ENCODE peak calls at places on chromosomes 4 and X, in six cellular contexts. One of them, this sample, is unnamed.

GRCh38 chr4:104693601-104694201 is 199.0 kb upstream of the CXXC4 start:
- DNase-seq in pancreas: no peak
- DNase-seq in PC-9: no peak
- DNase-seq in sigmoid colon: no peak
- DNase-seq in activated B cell treated with CpG ODN at 0.5 μM for 24 hours: no peak
- DNase-seq in type B pancreatic cell: no peak
- DNase-seq in this sample: no peak

GRCh38 chr4:26069218-26069617 is 155.2 kb downstream of the SMIM20 start:
- DNase-seq in sigmoid colon: no peak
- DNase-seq in type B pancreatic cell: no peak
- DNase-seq in activated B cell treated with CpG ODN at 0.5 μM for 24 hours: no peak
- DNase-seq in PC-9: no peak
- DNase-seq in pancreas: no peak
- DNase-seq in this sample: no peak

GRCh38 chr4:103091601-103092223 is 7.9 kb downstream of the BDH2 start:
- DNase-seq in sigmoid colon: no peak
- DNase-seq in type B pancreatic cell: no peak
- DNase-seq in pancreas: no peak
- DNase-seq in activated B cell treated with CpG ODN at 0.5 μM for 24 hours: no peak
- DNase-seq in PC-9: peak
- DNase-seq in this sample: no peak

GRCh38 chrX:1385251-1385794 is 6.6 kb downstream of the SLC25A6 start:
- DNase-seq in type B pancreatic cell: no peak
- DNase-seq in activated B cell treated with CpG ODN at 0.5 μM for 24 hours: no peak
- DNase-seq in sigmoid colon: peak
- DNase-seq in PC-9: no peak
- DNase-seq in pancreas: no peak
- DNase-seq in this sample: peak

GRCh38 chr4:19651481-19651880 is 600.2 kb upstream of the SLIT2 start:
- DNase-seq in pancreas: no peak
- DNase-seq in sigmoid colon: no peak
- DNase-seq in activated B cell treated with CpG ODN at 0.5 μM for 24 hours: no peak
- DNase-seq in PC-9: no peak
- DNase-seq in type B pancreatic cell: no peak
- DNase-seq in this sample: no peak

GRCh38 chrX:118698516-118699247 is 28.7 kb upstream of the IL13RA1 start:
- DNase-seq in PC-9: no peak
- DNase-seq in type B pancreatic cell: no peak
- DNase-seq in activated B cell treated with CpG ODN at 0.5 μM for 24 hours: no peak
- DNase-seq in sigmoid colon: no peak
- DNase-seq in pancreas: no peak
- DNase-seq in this sample: no peak

GRCh38 chr4:59091376-59092142 is 1981.4 kb upstream of the IGFBP7 start:
- DNase-seq in pancreas: no peak
- DNase-seq in activated B cell treated with CpG ODN at 0.5 μM for 24 hours: no peak
- DNase-seq in sigmoid colon: peak
- DNase-seq in type B pancreatic cell: no peak
- DNase-seq in PC-9: peak
- DNase-seq in this sample: no peak

GRCh38 chr4:74283614-74284013 is 24.7 kb upstream of the EPGN start:
- DNase-seq in PC-9: peak
- DNase-seq in pancreas: no peak
- DNase-seq in type B pancreatic cell: no peak
- DNase-seq in activated B cell treated with CpG ODN at 0.5 μM for 24 hours: no peak
- DNase-seq in sigmoid colon: no peak
- DNase-seq in this sample: no peak

GRCh38 chr4:153512952-153513500 is 46.9 kb downstream of the TMEM131L start:
- DNase-seq in activated B cell treated with CpG ODN at 0.5 μM for 24 hours: no peak
- DNase-seq in pancreas: no peak
- DNase-seq in type B pancreatic cell: no peak
- DNase-seq in sigmoid colon: no peak
- DNase-seq in PC-9: no peak
- DNase-seq in this sample: no peak

GRCh38 chr4:139436122-139436521 is 17.8 kb upstream of the RAB33B start:
- DNase-seq in type B pancreatic cell: no peak
- DNase-seq in pancreas: no peak
- DNase-seq in PC-9: no peak
- DNase-seq in activated B cell treated with CpG ODN at 0.5 μM for 24 hours: no peak
- DNase-seq in sigmoid colon: no peak
- DNase-seq in this sample: no peak

GRCh38 chr4:124253080-124253479 is 459.5 kb downstream of the ANKRD50 start:
- DNase-seq in sigmoid colon: no peak
- DNase-seq in pancreas: no peak
- DNase-seq in PC-9: no peak
- DNase-seq in activated B cell treated with CpG ODN at 0.5 μM for 24 hours: no peak
- DNase-seq in type B pancreatic cell: no peak
- DNase-seq in this sample: no peak

GRCh38 chr4:173074501-173074946 is 94.1 kb upstream of the GALNT7 start:
- DNase-seq in activated B cell treated with CpG ODN at 0.5 μM for 24 hours: no peak
- DNase-seq in pancreas: peak
- DNase-seq in type B pancreatic cell: no peak
- DNase-seq in sigmoid colon: no peak
- DNase-seq in PC-9: peak
- DNase-seq in this sample: no peak

GRCh38 chr4:145881991-145882390 is 56.6 kb downstream of the ZNF827 start:
- DNase-seq in PC-9: peak
- DNase-seq in type B pancreatic cell: no peak
- DNase-seq in sigmoid colon: no peak
- DNase-seq in pancreas: peak
- DNase-seq in activated B cell treated with CpG ODN at 0.5 μM for 24 hours: no peak
- DNase-seq in this sample: no peak

GRCh38 chr4:33200377-33200776 is 2480.2 kb downstream of the PCDH7 start:
- DNase-seq in sigmoid colon: no peak
- DNase-seq in activated B cell treated with CpG ODN at 0.5 μM for 24 hours: no peak
- DNase-seq in PC-9: no peak
- DNase-seq in type B pancreatic cell: no peak
- DNase-seq in pancreas: no peak
- DNase-seq in this sample: no peak

GRCh38 chr4:68465058-68465457 is 17.8 kb downstream of the TMPRSS11E start:
- DNase-seq in sigmoid colon: no peak
- DNase-seq in pancreas: no peak
- DNase-seq in type B pancreatic cell: no peak
- DNase-seq in activated B cell treated with CpG ODN at 0.5 μM for 24 hours: no peak
- DNase-seq in PC-9: no peak
- DNase-seq in this sample: no peak

GRCh38 chr4:2281575-2282343 is 19.9 kb upstream of the MXD4 start:
- DNase-seq in type B pancreatic cell: no peak
- DNase-seq in pancreas: no peak
- DNase-seq in PC-9: no peak
- DNase-seq in sigmoid colon: no peak
- DNase-seq in activated B cell treated with CpG ODN at 0.5 μM for 24 hours: peak
- DNase-seq in this sample: no peak

GRCh38 chrX:37993857-37994619 is 12.3 kb upstream of the SYTL5 start:
- DNase-seq in sigmoid colon: no peak
- DNase-seq in activated B cell treated with CpG ODN at 0.5 μM for 24 hours: no peak
- DNase-seq in PC-9: no peak
- DNase-seq in pancreas: peak
- DNase-seq in type B pancreatic cell: no peak
- DNase-seq in this sample: no peak

GRCh38 chr4:3226467-3226866 is 22.5 kb upstream of the MSANTD1 start:
- DNase-seq in pancreas: no peak
- DNase-seq in sigmoid colon: no peak
- DNase-seq in activated B cell treated with CpG ODN at 0.5 μM for 24 hours: no peak
- DNase-seq in PC-9: no peak
- DNase-seq in type B pancreatic cell: no peak
- DNase-seq in this sample: no peak

GRCh38 chr4:71614626-71615025 is 169.3 kb downstream of the GC start:
- DNase-seq in PC-9: peak
- DNase-seq in type B pancreatic cell: no peak
- DNase-seq in activated B cell treated with CpG ODN at 0.5 μM for 24 hours: no peak
- DNase-seq in sigmoid colon: no peak
- DNase-seq in pancreas: no peak
- DNase-seq in this sample: no peak

GRCh38 chr4:181008164-181008563 is 1235.0 kb upstream of the TENM3 start:
- DNase-seq in pancreas: no peak
- DNase-seq in PC-9: no peak
- DNase-seq in activated B cell treated with CpG ODN at 0.5 μM for 24 hours: no peak
- DNase-seq in sigmoid colon: no peak
- DNase-seq in type B pancreatic cell: no peak
- DNase-seq in this sample: no peak

GRCh38 chrX:23380581-23380980 is 45.9 kb downstream of the PTCHD1 start:
- DNase-seq in type B pancreatic cell: no peak
- DNase-seq in PC-9: no peak
- DNase-seq in sigmoid colon: no peak
- DNase-seq in activated B cell treated with CpG ODN at 0.5 μM for 24 hours: no peak
- DNase-seq in pancreas: no peak
- DNase-seq in this sample: no peak

GRCh38 chrX:46626566-46626965 is 53.0 kb downstream of the CHST7 start:
- DNase-seq in activated B cell treated with CpG ODN at 0.5 μM for 24 hours: peak
- DNase-seq in sigmoid colon: no peak
- DNase-seq in pancreas: peak
- DNase-seq in type B pancreatic cell: no peak
- DNase-seq in PC-9: no peak
- DNase-seq in this sample: no peak

GRCh38 chrX:14027511-14028019 is 2.1 kb downstream of the GEMIN8 start:
- DNase-seq in sigmoid colon: no peak
- DNase-seq in pancreas: no peak
- DNase-seq in activated B cell treated with CpG ODN at 0.5 μM for 24 hours: no peak
- DNase-seq in PC-9: no peak
- DNase-seq in type B pancreatic cell: no peak
- DNase-seq in this sample: no peak

GRCh38 chrX:13373027-13373806 is 53.4 kb upstream of the ATXN3L start:
- DNase-seq in PC-9: no peak
- DNase-seq in type B pancreatic cell: no peak
- DNase-seq in activated B cell treated with CpG ODN at 0.5 μM for 24 hours: no peak
- DNase-seq in sigmoid colon: no peak
- DNase-seq in pancreas: no peak
- DNase-seq in this sample: no peak

GRCh38 chrX:153765138-153766079 is 1.4 kb downstream of the PLXNB3 start:
- DNase-seq in sigmoid colon: peak
- DNase-seq in PC-9: peak
- DNase-seq in activated B cell treated with CpG ODN at 0.5 μM for 24 hours: no peak
- DNase-seq in type B pancreatic cell: no peak
- DNase-seq in pancreas: peak
- DNase-seq in this sample: no peak

GRCh38 chr4:164695650-164696049 is 58.3 kb upstream of the SMIM31 start:
- DNase-seq in type B pancreatic cell: no peak
- DNase-seq in sigmoid colon: no peak
- DNase-seq in PC-9: no peak
- DNase-seq in activated B cell treated with CpG ODN at 0.5 μM for 24 hours: no peak
- DNase-seq in pancreas: no peak
- DNase-seq in this sample: no peak

GRCh38 chr4:164701665-164702064 is 52.3 kb upstream of the SMIM31 start:
- DNase-seq in PC-9: no peak
- DNase-seq in pancreas: no peak
- DNase-seq in activated B cell treated with CpG ODN at 0.5 μM for 24 hours: no peak
- DNase-seq in sigmoid colon: no peak
- DNase-seq in type B pancreatic cell: no peak
- DNase-seq in this sample: no peak

GRCh38 chr4:164700471-164700870 is 53.5 kb upstream of the SMIM31 start:
- DNase-seq in pancreas: no peak
- DNase-seq in PC-9: no peak
- DNase-seq in activated B cell treated with CpG ODN at 0.5 μM for 24 hours: no peak
- DNase-seq in type B pancreatic cell: no peak
- DNase-seq in sigmoid colon: no peak
- DNase-seq in this sample: no peak
- TF ChIP-seq CTCF in pancreas: no peak
- TF ChIP-seq CTCF in PC-9: peak
- TF ChIP-seq CTCF in activated B cell treated with CpG ODN at 0.5 μM for 24 hours: no peak
- TF ChIP-seq CTCF in type B pancreatic cell: peak
- TF ChIP-seq CTCF in sigmoid colon: no peak
- TF ChIP-seq CTCF in this sample: peak

DNA sequence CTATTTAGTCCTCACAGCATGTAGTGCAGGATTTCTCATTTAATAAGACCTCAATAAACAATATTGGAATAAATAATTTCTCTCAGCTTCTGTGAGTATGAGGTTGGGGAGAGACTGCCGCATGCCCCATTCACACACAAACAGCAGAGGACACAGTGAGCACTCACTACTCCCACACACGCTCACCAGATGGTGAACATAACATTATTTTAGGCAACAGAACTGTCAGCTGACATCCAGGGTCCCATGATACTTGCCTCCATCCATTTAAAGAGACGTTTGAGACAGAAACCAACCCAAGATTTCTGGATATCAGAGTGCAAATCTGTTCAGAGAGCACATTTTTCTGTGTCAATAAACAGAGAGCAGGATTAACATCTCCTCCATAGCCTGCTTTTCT is 16.9 kb downstream of the GPRIN3 start:
- DNase-seq in PC-9: no peak
- DNase-seq in type B pancreatic cell: no peak
- DNase-seq in activated B cell treated with CpG ODN at 0.5 μM for 24 hours: no peak
- DNase-seq in pancreas: no peak
- DNase-seq in sigmoid colon: no peak
- DNase-seq in this sample: no peak
- TF ChIP-seq CTCF in PC-9: no peak
- TF ChIP-seq CTCF in type B pancreatic cell: no peak
- TF ChIP-seq CTCF in activated B cell treated with CpG ODN at 0.5 μM for 24 hours: no peak
- TF ChIP-seq CTCF in pancreas: no peak
- TF ChIP-seq CTCF in sigmoid colon: no peak
- TF ChIP-seq CTCF in this sample: no peak

DNA sequence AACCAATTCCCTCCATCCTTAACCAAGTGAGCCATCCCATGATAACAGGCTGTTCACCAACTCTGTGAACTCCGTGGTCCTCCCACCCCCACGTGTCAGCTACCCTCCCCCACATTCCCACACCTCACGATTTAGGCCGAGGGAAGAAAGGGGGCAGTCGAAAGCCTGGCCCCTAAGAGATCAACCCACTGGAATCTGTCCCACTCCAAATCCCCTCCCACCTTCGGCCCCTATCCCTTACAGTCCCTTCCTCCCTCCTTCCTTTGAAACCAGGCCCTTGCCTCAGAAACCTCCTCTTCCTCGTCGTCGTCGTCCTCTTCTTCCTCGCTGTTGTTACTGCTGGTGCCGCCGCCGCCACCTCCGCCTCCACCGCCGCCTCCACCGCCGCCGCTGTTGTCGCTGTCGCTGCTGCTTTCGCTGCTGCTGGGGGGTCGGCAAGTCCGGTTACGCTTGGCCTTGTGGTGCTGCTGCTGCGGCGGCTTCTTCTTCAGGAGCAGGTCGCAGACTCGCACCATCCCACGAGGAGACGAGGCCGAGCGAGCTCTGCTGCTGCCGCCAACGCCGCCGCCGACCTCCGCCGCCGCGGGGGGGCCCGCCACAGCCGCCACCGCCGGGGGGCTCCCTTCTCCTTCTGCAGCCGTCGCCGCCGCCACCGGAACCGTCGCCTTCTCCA is 467 bp downstream of the ANKRD17 start:
- DNase-seq in type B pancreatic cell: no peak
- DNase-seq in PC-9: no peak
- DNase-seq in sigmoid colon: no peak
- DNase-seq in pancreas: no peak
- DNase-seq in activated B cell treated with CpG ODN at 0.5 μM for 24 hours: no peak
- DNase-seq in this sample: peak
- TF ChIP-seq CTCF in type B pancreatic cell: no peak
- TF ChIP-seq CTCF in PC-9: no peak
- TF ChIP-seq CTCF in sigmoid colon: no peak
- TF ChIP-seq CTCF in pancreas: no peak
- TF ChIP-seq CTCF in activated B cell treated with CpG ODN at 0.5 μM for 24 hours: no peak
- TF ChIP-seq CTCF in this sample: no peak

GRCh38 chr4:149552601-149553000 is 263.0 kb downstream of the IQCM start:
- DNase-seq in sigmoid colon: no peak
- DNase-seq in activated B cell treated with CpG ODN at 0.5 μM for 24 hours: no peak
- DNase-seq in type B pancreatic cell: no peak
- DNase-seq in pancreas: no peak
- DNase-seq in PC-9: no peak
- DNase-seq in this sample: no peak

GRCh38 chr4:149555146-149555545 is 260.5 kb downstream of the IQCM start:
- DNase-seq in sigmoid colon: no peak
- DNase-seq in pancreas: no peak
- DNase-seq in PC-9: no peak
- DNase-seq in type B pancreatic cell: no peak
- DNase-seq in activated B cell treated with CpG ODN at 0.5 μM for 24 hours: no peak
- DNase-seq in this sample: no peak

GRCh38 chr4:149553959-149554520 is 261.6 kb downstream of the IQCM start:
- DNase-seq in activated B cell treated with CpG ODN at 0.5 μM for 24 hours: no peak
- DNase-seq in pancreas: no peak
- DNase-seq in type B pancreatic cell: no peak
- DNase-seq in PC-9: no peak
- DNase-seq in sigmoid colon: no peak
- DNase-seq in this sample: no peak

GRCh38 chr4:149549911-149550310 is 265.7 kb downstream of the IQCM start:
- DNase-seq in pancreas: no peak
- DNase-seq in sigmoid colon: no peak
- DNase-seq in activated B cell treated with CpG ODN at 0.5 μM for 24 hours: no peak
- DNase-seq in PC-9: peak
- DNase-seq in type B pancreatic cell: no peak
- DNase-seq in this sample: no peak
- TF ChIP-seq CTCF in pancreas: no peak
- TF ChIP-seq CTCF in sigmoid colon: no peak
- TF ChIP-seq CTCF in activated B cell treated with CpG ODN at 0.5 μM for 24 hours: no peak
- TF ChIP-seq CTCF in PC-9: no peak
- TF ChIP-seq CTCF in type B pancreatic cell: no peak
- TF ChIP-seq CTCF in this sample: no peak

This sample was measured in mesothelial cell of epicardium.